ENCODE peak calls at places on chromosomes 13 and 19, in nine cellular contexts. V is HCT116, E is heart left ventricle, P is upper lobe of left lung, X is HepG2, R is right lobe of liver, I is K562, B is GM12878, Z is gastrocnemius medialis. T is an unnamed sample.

GRCh38 chr19:24051516-24051915 is 35.5 kb upstream of the ZNF254 start:
- ATAC-seq in V (no peak), B (no peak), R (no peak), I (no peak), Z (no peak), P (no peak), X (no peak), E (no peak), T (no peak)

GRCh38 chr13:79936368-79937136 is 404.4 kb downstream of the SPRY2 start:
- ATAC-seq in P (peak; percentile 82), X (no peak), V (no peak), B (no peak), Z (peak; percentile 54), E (peak; percentile 73), I (no peak), R (peak; percentile 44), T (peak; percentile 86)

GRCh38 chr13:60343978-60344377 is 53.0 kb upstream of the TDRD3 start:
- ATAC-seq in P (no peak), V (no peak), R (no peak), X (no peak), E (no peak), I (no peak), Z (no peak), B (no peak), T (no peak)

GRCh38 chr13:76570485-76570884 is 315.7 kb downstream of the KCTD12 start:
- ATAC-seq in R (no peak), X (no peak), E (no peak), V (no peak), P (no peak), I (no peak), B (no peak), Z (no peak), T (no peak)

GRCh38 chr19:2977686-2978466 is 512 bp downstream of the TLE6 start:
- ATAC-seq in B (peak; percentile 31), I (peak; percentile 80), R (peak; percentile 2), E (no peak), V (peak; percentile 63), P (no peak), Z (no peak), X (peak; percentile 60), T (no peak)

GRCh38 chr13:20177049-20177831 is 15.5 kb downstream of the GJB2 start:
- ATAC-seq in I (no peak), R (no peak), P (no peak), Z (no peak), E (no peak), X (no peak), V (no peak), B (no peak), T (no peak)

GRCh38 chr19:36014029-36014924 is at the start of gene ALKBH6:
- ATAC-seq in V (peak; percentile 95), Z (peak; percentile 99), X (peak; percentile 98), I (peak; percentile 99), E (peak; percentile 100), R (peak; percentile 96), P (peak; percentile 99), B (peak; percentile 98), T (peak; percentile 99)

GRCh38 chr19:58395220-58395978 is at the start of gene RNF225:
- ATAC-seq in I (peak; percentile 64), P (peak; percentile 7), X (peak; percentile 22), R (peak; percentile 36), V (peak; percentile 76), B (peak; percentile 40), Z (no peak), E (no peak), T (no peak)

GRCh38 chr13:50017819-50018218 is 2.6 kb downstream of the KCNRG start:
- ATAC-seq in V (no peak), B (no peak), E (no peak), I (no peak), P (no peak), R (no peak), X (no peak), Z (no peak), T (no peak)

GRCh38 chr19:17205237-17206140 is 9.7 kb upstream of the USE1 start:
- ATAC-seq in R (peak; percentile 75), V (peak; percentile 64), Z (no peak), E (peak; percentile 51), P (peak; percentile 37), I (peak; percentile 75), X (peak; percentile 75), B (peak; percentile 77), T (peak; percentile 64)

GRCh38 chr13:110524484-110525254 is 36.9 kb downstream of the RAB20 start:
- ATAC-seq in E (peak; percentile 69), V (peak; percentile 79), B (no peak), Z (peak; percentile 16), X (no peak), P (no peak), R (peak; percentile 67), I (no peak), T (no peak)

DNA sequence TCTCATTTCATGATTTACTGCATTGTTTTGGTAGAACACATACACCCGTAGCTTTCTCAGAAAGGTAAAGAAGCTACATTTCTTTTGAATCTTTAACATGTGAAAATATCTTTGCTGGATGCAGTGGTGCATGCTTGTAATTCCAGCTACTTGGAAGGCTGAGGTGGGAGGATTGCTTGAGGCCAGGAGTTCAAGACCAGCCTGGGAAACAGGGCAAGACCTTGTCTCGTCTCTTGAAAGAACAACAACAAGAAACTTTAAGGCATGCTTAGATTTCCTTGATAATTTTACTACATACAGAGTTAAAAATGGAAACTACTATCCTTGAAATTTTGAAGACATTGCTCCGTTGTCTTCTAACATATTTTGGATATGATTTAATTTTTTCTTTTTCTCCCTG is 7.7 kb downstream of the RNF113B start:
- ATAC-seq in I (no peak), R (no peak), X (no peak), B (no peak), V (no peak), E (no peak), P (no peak), Z (no peak), T (no peak)
- TF ChIP-seq POLR2A in I (no peak), R (no peak), X (no peak), B (no peak), V (no peak), E (no peak), P (no peak), Z (no peak), T (no peak)

GRCh38 chr13:107121793-107122192 is 553.9 kb upstream of the ARGLU1 start:
- ATAC-seq in Z (no peak), X (no peak), P (no peak), I (no peak), V (no peak), E (no peak), R (peak; percentile 67), B (no peak), T (no peak)

GRCh38 chr13:107124730-107125129 is 556.8 kb upstream of the ARGLU1 start:
- ATAC-seq in P (no peak), V (no peak), Z (no peak), B (no peak), R (no peak), X (no peak), I (no peak), E (no peak), T (no peak)

GRCh38 chr13:107119989-107120881 is 552.3 kb upstream of the ARGLU1 start:
- ATAC-seq in I (no peak), P (no peak), R (peak; percentile 58), E (no peak), B (no peak), X (peak; percentile 98), V (no peak), Z (no peak), T (no peak)

GRCh38 chr13:107124129-107124718 is 556.3 kb upstream of the ARGLU1 start:
- ATAC-seq in Z (no peak), B (no peak), E (no peak), P (peak; percentile 42), R (peak; percentile 71), X (no peak), I (no peak), V (no peak), T (no peak)
- TF ChIP-seq CTCF in Z (peak; percentile 49), B (no peak), E (peak; percentile 73), P (peak; percentile 48), R (peak; percentile 69), X (peak; percentile 48), I (peak; percentile 19), V (peak; percentile 7), T (peak; percentile 41)

GRCh38 chr19:48718711-48719231 is 754 bp downstream of the MAMSTR start:
- ATAC-seq in X (peak; percentile 0), Z (no peak), I (no peak), E (no peak), B (no peak), P (no peak), V (no peak), R (no peak), T (no peak)
- H3K27ac ChIP-seq in X (peak overlapping the region; percentile 74), Z (peak overlapping the region; percentile 96), I (no peak overlapping the region), E (peak overlapping the region; percentile 87), B (no peak overlapping the region), P (no peak overlapping the region), V (no peak overlapping the region), R (no peak overlapping the region), T (no peak overlapping the region)

GRCh38 chr19:40576181-40576584 is 490 bp upstream of the SHKBP1 start:
- ATAC-seq in P (peak; percentile 15), V (peak; percentile 43), R (peak; percentile 5), B (peak; percentile 57), Z (no peak), I (peak; percentile 7), X (peak; percentile 23), E (no peak), T (peak; percentile 4)

GRCh38 chr19:40580619-40581018 is 3.9 kb downstream of the SHKBP1 start:
- ATAC-seq in R (no peak), B (no peak), I (no peak), E (no peak), X (no peak), V (no peak), P (no peak), Z (no peak), T (no peak)

GRCh38 chr19:40578442-40578908 is 1.8 kb downstream of the SHKBP1 start:
- ATAC-seq in P (no peak), V (peak; percentile 46), E (no peak), Z (no peak), R (no peak), B (no peak), X (no peak), I (peak; percentile 89), T (no peak)

GRCh38 chr19:40575326-40575725 is 1.3 kb upstream of the SHKBP1 start:
- ATAC-seq in I (no peak), X (no peak), B (no peak), E (no peak), Z (no peak), P (no peak), R (no peak), V (no peak), T (no peak)

DNA sequence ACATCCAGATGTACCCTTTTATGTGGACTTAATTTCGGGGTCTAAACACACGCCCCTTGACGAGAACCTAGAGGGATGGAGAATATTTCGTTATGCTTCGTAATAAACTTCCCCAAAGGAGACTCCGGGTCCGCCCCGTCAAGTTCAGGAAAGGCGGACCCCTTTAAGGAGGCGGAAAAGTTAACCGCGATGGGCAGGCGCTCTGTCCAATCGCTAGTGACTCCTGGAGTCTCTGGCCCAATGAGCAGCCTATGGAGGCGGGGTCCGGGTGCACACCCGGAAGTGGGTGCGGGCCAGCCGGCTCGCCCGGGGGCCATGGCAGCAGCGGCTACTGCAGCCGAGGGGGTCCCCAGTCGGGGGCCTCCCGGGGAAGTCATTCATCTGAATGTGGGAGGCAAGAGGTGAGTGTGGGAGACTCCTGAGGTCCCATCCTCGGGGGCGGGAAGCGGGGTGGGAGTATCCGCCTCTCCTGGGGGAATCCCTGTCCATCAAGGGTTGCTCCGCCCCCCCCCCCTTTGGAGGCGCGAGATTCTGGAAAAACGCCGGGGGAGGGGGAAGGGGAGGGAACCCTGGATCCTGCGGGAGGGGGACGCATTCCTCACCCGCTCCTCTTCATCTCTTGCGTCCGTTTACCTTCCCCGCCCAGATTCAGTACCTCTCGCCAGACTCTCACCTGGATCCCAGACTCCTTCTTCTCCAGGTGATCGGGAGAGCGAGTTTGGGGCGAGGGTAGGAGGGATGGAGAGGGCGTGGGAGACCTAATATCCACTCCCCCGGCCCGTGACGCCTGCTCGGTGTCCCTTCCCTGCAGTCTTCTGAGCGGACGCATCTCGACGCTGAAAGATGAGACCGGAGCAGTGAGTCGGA is at the start of gene SHKBP1:
- ATAC-seq in X (peak; percentile 99), P (peak; percentile 99), I (peak; percentile 98), Z (peak; percentile 100), V (peak; percentile 96), B (peak; percentile 100), R (peak; percentile 97), E (peak; percentile 98), T (peak; percentile 100)
- TF ChIP-seq POLR2A in X (peak; percentile 65), P (peak; percentile 65), I (peak; percentile 72), Z (peak; percentile 46), V (no peak), B (peak; percentile 84), R (peak; percentile 46), E (peak; percentile 64), T (peak; percentile 63)

T was measured in gastroesophageal sphincter.